ENCODE peak calls at places on chromosome 20, in ten cellular contexts. U is heart right ventricle; S is adrenal gland; W is brain microvascular endothelial cell; A is Calu3; X is HFFc6; E is cardiac fibroblast; R is AG04450; L is MCF 10A; P is CD8-positive, alpha-beta T cell. T is an unnamed sample.

GRCh38 chr20:14335122-14335521 is 2.3 kb downstream of the FLRT3 start:
- DNase-seq in U (no peak), S (no peak), W (no peak), A (no peak), X (no peak), E (no peak), R (no peak), L (peak), P (no peak), T (no peak)

GRCh38 chr20:17542993-17543412 is 11.8 kb upstream of the BFSP1 start:
- DNase-seq in U (no peak), S (no peak), W (peak), A (no peak), X (peak), E (peak), R (no peak), L (peak), P (no peak), T (peak)

GRCh38 chr20:17958326-17959256 is 10.0 kb downstream of the SNX5 start:
- DNase-seq in U (no peak), S (no peak), W (no peak), A (no peak), X (peak), E (no peak), R (no peak), L (no peak), P (no peak), T (no peak)

GRCh38 chr20:21557246-21557982 is 43.5 kb upstream of the NKX2-2 start:
- DNase-seq in U (no peak), S (no peak), W (no peak), A (no peak), X (no peak), E (no peak), R (no peak), L (no peak), P (peak), T (no peak)

GRCh38 chr20:29079769-29080690 is 2177.4 kb upstream of the DEFB115 start:
- DNase-seq in U (peak), S (peak), W (no peak), A (no peak), X (no peak), E (peak), R (no peak), L (no peak), P (peak), T (no peak)

GRCh38 chr20:9663423-9663822 is 149.0 kb downstream of the LAMP5 start:
- DNase-seq in U (no peak), S (no peak), W (no peak), A (no peak), X (no peak), E (no peak), R (no peak), L (no peak), P (no peak), T (no peak)

GRCh38 chr20:1291191-1291741 is 25.2 kb downstream of the SNPH start:
- DNase-seq in U (no peak), S (peak), W (peak), A (no peak), X (peak), E (peak), R (no peak), L (peak), P (no peak), T (peak)

GRCh38 chr20:44967207-44967807 is 995 bp downstream of the STK4 start:
- DNase-seq in U (no peak), S (no peak), W (no peak), A (no peak), X (peak), E (no peak), R (no peak), L (no peak), P (peak), T (no peak)

GRCh38 chr20:12171927-12172581 is 254.4 kb downstream of the BTBD3 start:
- DNase-seq in U (no peak), S (no peak), W (peak), A (no peak), X (no peak), E (peak), R (peak), L (peak), P (no peak), T (peak)

GRCh38 chr20:24956001-24956761 is 7.1 kb downstream of the CST7 start:
- DNase-seq in U (no peak), S (peak), W (no peak), A (no peak), X (no peak), E (no peak), R (no peak), L (no peak), P (no peak), T (no peak)

GRCh38 chr20:9301129-9302072 is 213.0 kb upstream of the LAMP5 start:
- DNase-seq in U (no peak), S (no peak), W (peak), A (peak), X (peak), E (peak), R (peak), L (peak), P (no peak), T (peak)

GRCh38 chr20:49948809-49949507 is 12.8 kb downstream of the RNF114 start:
- DNase-seq in U (no peak), S (no peak), W (peak), A (no peak), X (peak), E (peak), R (peak), L (no peak), P (no peak), T (peak)

GRCh38 chr20:1332749-1333300 is 3.9 kb upstream of the SDCBP2 start:
- DNase-seq in U (no peak), S (peak), W (no peak), A (no peak), X (no peak), E (no peak), R (no peak), L (no peak), P (no peak), T (no peak)

GRCh38 chr20:49281059-49281912 is 3.4 kb upstream of the ZNFX1 start:
- DNase-seq in U (no peak), S (no peak), W (peak), A (no peak), X (no peak), E (peak), R (no peak), L (peak), P (no peak), T (peak)

GRCh38 chr20:15862178-15862577 is 711.1 kb downstream of the KIF16B start:
- DNase-seq in U (no peak), S (no peak), W (no peak), A (no peak), X (no peak), E (no peak), R (no peak), L (no peak), P (no peak), T (no peak)

GRCh38 chr20:43987531-43987930 is 72.9 kb downstream of the TOX2 start:
- DNase-seq in U (no peak), S (peak), W (no peak), A (no peak), X (no peak), E (no peak), R (no peak), L (no peak), P (no peak), T (no peak)

GRCh38 chr20:9660236-9660868 is 146.0 kb downstream of the LAMP5 start:
- DNase-seq in U (no peak), S (no peak), W (no peak), A (peak), X (no peak), E (peak), R (no peak), L (peak), P (no peak), T (peak)

GRCh38 chr20:47117789-47118188 is 223.1 kb downstream of the EYA2 start:
- DNase-seq in U (no peak), S (no peak), W (no peak), A (no peak), X (no peak), E (no peak), R (peak), L (no peak), P (no peak), T (no peak)

GRCh38 chr20:37901667-37902503 is 1.0 kb upstream of the VSTM2L start:
- DNase-seq in U (no peak), S (peak), W (peak), A (peak), X (peak), E (peak), R (peak), L (peak), P (no peak), T (peak)

GRCh38 chr20:10034717-10035571 is at the start of gene ANKEF1:
- DNase-seq in U (peak), S (peak), W (no peak), A (peak), X (no peak), E (peak), R (no peak), L (peak), P (peak), T (peak)

GRCh38 chr20:50601511-50602431 is 89.6 kb downstream of the RIPOR3 start:
- DNase-seq in U (no peak), S (no peak), W (no peak), A (no peak), X (no peak), E (no peak), R (no peak), L (no peak), P (no peak), T (no peak)

GRCh38 chr20:57258055-57258454 is 8.4 kb downstream of the BMP7 start:
- DNase-seq in U (no peak), S (no peak), W (no peak), A (no peak), X (no peak), E (no peak), R (no peak), L (no peak), P (no peak), T (no peak)

GRCh38 chr20:50537546-50538201 is 27.5 kb downstream of the PTPN1 start:
- DNase-seq in U (no peak), S (no peak), W (no peak), A (no peak), X (no peak), E (no peak), R (no peak), L (no peak), P (no peak), T (no peak)

GRCh38 chr20:58900292-58900931 is 47.9 kb downstream of the GNAS start:
- DNase-seq in U (no peak), S (no peak), W (no peak), A (no peak), X (no peak), E (no peak), R (no peak), L (no peak), P (no peak), T (no peak)

GRCh38 chr20:31484001-31484400 is 8.9 kb downstream of the REM1 start:
- DNase-seq in U (peak), S (no peak), W (no peak), A (no peak), X (no peak), E (no peak), R (no peak), L (no peak), P (no peak), T (no peak)

GRCh38 chr20:4674672-4675071 is 47.0 kb upstream of the PRND start:
- DNase-seq in U (no peak), S (no peak), W (no peak), A (no peak), X (no peak), E (no peak), R (no peak), L (no peak), P (no peak), T (no peak)

GRCh38 chr20:7967199-7967844 is 27.1 kb upstream of the HAO1 start:
- DNase-seq in U (no peak), S (no peak), W (peak), A (no peak), X (peak), E (peak), R (no peak), L (peak), P (no peak), T (peak)

GRCh38 chr20:561437-562231 is 18.0 kb upstream of the CSNK2A1 start:
- DNase-seq in U (peak), S (peak), W (peak), A (peak), X (peak), E (peak), R (peak), L (peak), P (peak), T (peak)

GRCh38 chr20:33882481-33882880 is 71.3 kb downstream of the CHMP4B start:
- DNase-seq in U (no peak), S (no peak), W (no peak), A (no peak), X (no peak), E (no peak), R (no peak), L (no peak), P (no peak), T (no peak)

GRCh38 chr20:50331469-50332251 is 141.0 kb downstream of the CEBPB start:
- DNase-seq in U (no peak), S (no peak), W (no peak), A (peak), X (no peak), E (no peak), R (no peak), L (peak), P (no peak), T (no peak)

GRCh38 chr20:37816003-37816402 is 86.9 kb upstream of the VSTM2L start:
- DNase-seq in U (no peak), S (no peak), W (no peak), A (no peak), X (no peak), E (no peak), R (no peak), L (no peak), P (no peak), T (no peak)

GRCh38 chr20:25083773-25084615 is 2.1 kb upstream of the VSX1 start:
- DNase-seq in U (no peak), S (no peak), W (no peak), A (peak), X (no peak), E (no peak), R (no peak), L (no peak), P (no peak), T (no peak)

GRCh38 chr20:11159728-11160127 is 485.9 kb upstream of the JAG1 start:
- DNase-seq in U (no peak), S (peak), W (peak), A (no peak), X (peak), E (peak), R (peak), L (no peak), P (no peak), T (peak)

GRCh38 chr20:14444106-14444505 is 106.7 kb upstream of the FLRT3 start:
- DNase-seq in U (no peak), S (no peak), W (no peak), A (no peak), X (no peak), E (peak), R (no peak), L (peak), P (no peak), T (no peak)

GRCh38 chr20:58765795-58766194 is 73.2 kb downstream of the NPEPL1 start:
- DNase-seq in U (no peak), S (no peak), W (no peak), A (no peak), X (no peak), E (no peak), R (no peak), L (no peak), P (no peak), T (no peak)

GRCh38 chr20:25313608-25314007 is 65.7 kb downstream of the PYGB start:
- DNase-seq in U (no peak), S (peak), W (no peak), A (no peak), X (no peak), E (no peak), R (no peak), L (no peak), P (no peak), T (no peak)

GRCh38 chr20:41170386-41171105 is 33.2 kb downstream of the PLCG1 start:
- DNase-seq in U (no peak), S (peak), W (no peak), A (no peak), X (no peak), E (no peak), R (no peak), L (no peak), P (no peak), T (no peak)

GRCh38 chr20:9912858-9913434 is 74.1 kb upstream of the PAK5 start:
- DNase-seq in U (peak), S (peak), W (peak), A (peak), X (peak), E (peak), R (peak), L (peak), P (peak), T (peak)

GRCh38 chr20:6055981-6056569 is 2.2 kb upstream of the LRRN4 start:
- DNase-seq in U (no peak), S (no peak), W (no peak), A (no peak), X (no peak), E (no peak), R (no peak), L (no peak), P (no peak), T (no peak)

GRCh38 chr20:37968726-37969401 is 64.4 kb downstream of the TTI1 start:
- DNase-seq in U (no peak), S (peak), W (peak), A (no peak), X (no peak), E (peak), R (no peak), L (peak), P (no peak), T (no peak)

DNA sequence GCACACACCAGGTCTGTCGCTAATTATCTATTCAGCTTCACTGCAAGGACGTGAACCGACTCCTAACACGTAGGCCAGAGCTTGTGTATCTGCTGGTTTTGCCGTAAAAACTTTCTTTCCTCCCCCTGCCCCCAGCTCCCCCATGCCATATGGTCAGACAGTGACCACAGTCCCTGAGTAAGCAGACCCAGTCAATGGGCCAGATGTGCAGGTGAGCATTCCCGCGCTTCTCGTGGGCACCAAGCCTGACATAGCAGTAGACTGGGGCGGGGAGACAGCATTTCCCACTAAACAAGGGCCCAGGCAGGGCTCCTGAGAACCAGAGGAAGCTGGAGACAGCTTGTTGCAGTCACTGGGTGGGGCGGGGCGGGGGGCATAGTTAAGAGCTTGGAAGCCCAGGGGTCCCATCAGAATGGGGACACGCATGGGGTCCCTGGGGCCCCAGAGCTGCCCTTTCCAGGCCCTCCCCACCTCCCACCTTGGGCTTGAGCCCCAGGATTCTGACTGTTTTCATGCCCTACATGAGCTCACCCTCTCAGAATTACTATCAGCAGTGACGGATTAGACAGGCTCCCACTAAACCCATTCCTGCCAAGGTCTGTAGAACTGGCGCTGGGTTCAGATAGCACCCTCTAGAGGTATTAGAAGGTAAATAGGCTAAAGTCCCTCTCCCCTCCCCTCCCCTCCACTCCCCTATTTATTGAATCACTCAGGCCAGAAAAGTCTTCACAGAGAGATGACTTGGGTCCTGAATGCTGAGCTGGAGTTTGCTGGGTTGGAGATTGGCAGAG is 51.8 kb downstream of the CDH26 start:
- DNase-seq in U (no peak), S (no peak), W (no peak), A (no peak), X (no peak), E (no peak), R (no peak), L (peak), P (no peak), T (no peak)
- TF ChIP-seq CTCF in U (no peak), S (no peak), W (no peak), A (no peak), X (peak), E (no peak), R (peak), L (peak), P (no peak), T (no peak)

GRCh38 chr20:64133951-64134407 is 26.6 kb upstream of the NPBWR2 start:
- DNase-seq in U (no peak), S (no peak), W (no peak), A (no peak), X (no peak), E (no peak), R (no peak), L (no peak), P (no peak), T (no peak)
- TF ChIP-seq CTCF in U (peak), S (no peak), W (peak), A (peak), X (peak), E (peak), R (peak), L (no peak), P (no peak), T (no peak)

GRCh38 chr20:53622247-53623114 is 28.8 kb upstream of the ZNF217 start:
- DNase-seq in U (no peak), S (no peak), W (no peak), A (no peak), X (no peak), E (peak), R (no peak), L (no peak), P (no peak), T (no peak)

GRCh38 chr20:53623127-53623453 is 29.5 kb upstream of the ZNF217 start:
- DNase-seq in U (no peak), S (no peak), W (no peak), A (no peak), X (no peak), E (no peak), R (no peak), L (no peak), P (no peak), T (no peak)

GRCh38 chr20:53621482-53622246 is 28.0 kb upstream of the ZNF217 start:
- DNase-seq in U (peak), S (peak), W (no peak), A (peak), X (peak), E (peak), R (no peak), L (peak), P (no peak), T (peak)

GRCh38 chr20:53626584-53626983 is 32.9 kb upstream of the ZNF217 start:
- DNase-seq in U (no peak), S (no peak), W (no peak), A (no peak), X (no peak), E (no peak), R (no peak), L (no peak), P (no peak), T (no peak)

GRCh38 chr20:53623454-53624206 is 30.0 kb upstream of the ZNF217 start:
- DNase-seq in U (peak), S (peak), W (peak), A (peak), X (peak), E (peak), R (no peak), L (peak), P (peak), T (peak)
- TF ChIP-seq CTCF in U (peak), S (no peak), W (peak), A (no peak), X (peak), E (no peak), R (peak), L (no peak), P (no peak), T (no peak)

DNA sequence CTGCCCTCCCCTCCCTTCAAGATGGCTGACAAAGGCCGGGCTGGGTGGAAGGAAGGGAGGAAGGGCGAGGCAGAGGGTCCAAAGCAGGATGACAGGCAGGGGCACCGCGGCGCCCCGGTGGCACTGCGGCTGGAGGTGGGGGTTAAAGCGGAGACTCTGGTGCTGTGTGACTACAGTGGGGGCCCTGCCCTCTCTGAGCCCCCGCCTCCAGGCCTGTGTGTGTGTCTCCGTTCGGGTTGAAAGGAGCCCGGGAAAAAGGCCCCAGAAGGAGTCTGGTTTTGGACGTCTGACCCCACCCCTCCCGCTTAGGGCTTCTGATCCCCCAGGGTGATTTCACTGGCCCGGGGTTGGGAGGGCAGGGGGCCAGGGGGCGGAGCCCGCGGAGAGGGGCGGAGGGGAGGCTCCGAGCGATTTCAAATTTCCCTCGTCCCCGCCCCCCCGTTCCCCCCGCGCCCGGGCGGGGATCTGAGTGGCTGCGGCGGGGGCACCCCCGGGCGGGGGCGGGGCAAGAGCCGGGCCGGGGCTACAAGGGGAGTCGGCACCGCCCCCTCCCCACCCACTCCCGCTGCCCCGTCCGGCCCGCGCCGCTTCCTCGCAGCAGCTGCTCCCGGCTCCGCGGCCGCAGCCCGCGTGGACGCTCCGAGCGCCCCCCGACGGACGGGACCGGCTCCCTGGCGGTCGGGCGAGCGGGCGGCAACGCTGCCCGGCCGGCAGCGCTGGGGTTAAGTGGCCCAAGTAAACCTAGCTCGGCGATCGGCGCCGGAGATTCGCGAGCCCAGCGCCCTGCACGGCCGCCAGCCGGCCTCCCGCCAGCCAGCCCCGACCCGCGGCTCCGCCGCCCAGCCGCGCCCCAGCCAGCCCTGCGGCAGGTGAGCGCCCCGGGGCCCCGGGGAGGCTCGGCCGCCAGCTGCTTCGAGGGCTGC is at the start of gene DNMT3B:
- DNase-seq in U (peak), S (peak), W (peak), A (peak), X (peak), E (peak), R (peak), L (peak), P (peak), T (peak)
- TF ChIP-seq CTCF in U (peak), S (peak), W (no peak), A (no peak), X (peak), E (no peak), R (peak), L (peak), P (no peak), T (no peak)

T was measured in astrocyte.